ENCODE peak calls at places on chromosomes 1 and 21, in four cellular contexts. K, A, T and S are unnamed samples.

GRCh38 chr1:87335175-87335992 is 6.7 kb downstream of the LMO4 start:
- DNase-seq in A (no peak), T (peak; percentile 75), K (peak; percentile 42), S (peak; percentile 78)

GRCh38 chr21:45030637-45031218 is 43.7 kb upstream of the ADARB1 start:
- DNase-seq in K (no peak), T (peak; percentile 57), A (no peak), S (no peak)

GRCh38 chr1:209626633-209627348 is 25.4 kb downstream of the LAMB3 start:
- DNase-seq in K (no peak), T (no peak), A (no peak), S (no peak)

GRCh38 chr1:152858062-152858461 is 1.7 kb upstream of the LCE7A start:
- DNase-seq in A (no peak), T (no peak), K (no peak), S (no peak)

GRCh38 chr1:61956774-61957173 is 214.5 kb downstream of the PATJ start:
- DNase-seq in A (no peak), K (no peak), T (no peak), S (peak; percentile 26)

GRCh38 chr1:17212487-17213121 is 7.7 kb downstream of the PADI1 start:
- DNase-seq in A (no peak), K (no peak), T (peak; percentile 71), S (peak; percentile 49)

GRCh38 chr1:32249831-32250525 is 1.1 kb upstream of the LCK start:
- DNase-seq in A (peak; percentile 91), K (no peak), T (no peak), S (no peak)

GRCh38 chr1:11407301-11407994 is 71.5 kb upstream of the DISP3 start:
- DNase-seq in A (no peak), T (no peak), K (no peak), S (no peak)

GRCh38 chr1:166013232-166013631 is 153.6 kb downstream of the FAM78B start:
- DNase-seq in K (no peak), T (no peak), A (no peak), S (no peak)

GRCh38 chr21:36859744-36860501 is 106.5 kb downstream of the HLCS start:
- DNase-seq in A (no peak), T (peak; percentile 30), K (no peak), S (peak; percentile 86)

GRCh38 chr1:6592865-6593593 is 9.6 kb downstream of the KLHL21 start:
- DNase-seq in K (no peak), A (no peak), T (no peak), S (no peak)

GRCh38 chr1:10685851-10686403 is 110.5 kb downstream of the CASZ1 start:
- DNase-seq in T (peak; percentile 61), K (no peak), A (no peak), S (no peak)

GRCh38 chr1:67766117-67766978 is 66.9 kb downstream of the GNG12 start:
- DNase-seq in A (no peak), T (peak; percentile 62), K (peak; percentile 69), S (peak; percentile 55)